ENCODE peak calls at places on chromosomes 13 and 19, in five cellular contexts. One of them, this sample, is unnamed. For H3K4me1, the result is how much of the 10 kb centered on the place peaks cover.

GRCh38 chr13:30145709-30146367 is 161.5 kb downstream of the KATNAL1 start:
- DNase-seq in IMR-90: no peak
- DNase-seq in esophagus squamous epithelium: no peak
- DNase-seq in A549: no peak
- DNase-seq in body of pancreas: no peak
- DNase-seq in this sample: no peak

GRCh38 chr13:48078251-48078656 is 16.6 kb downstream of the MED4 start:
- DNase-seq in body of pancreas: no peak
- DNase-seq in esophagus squamous epithelium: no peak
- DNase-seq in A549: peak
- DNase-seq in IMR-90: no peak
- DNase-seq in this sample: no peak

GRCh38 chr19:40467007-40467565 is 285 bp downstream of the SPTBN4 start:
- DNase-seq in body of pancreas: peak
- DNase-seq in esophagus squamous epithelium: no peak
- DNase-seq in A549: no peak
- DNase-seq in IMR-90: no peak
- DNase-seq in this sample: no peak

GRCh38 chr13:65889368-65889767 is 1340.8 kb downstream of the PCDH9 start:
- DNase-seq in esophagus squamous epithelium: no peak
- DNase-seq in body of pancreas: no peak
- DNase-seq in A549: no peak
- DNase-seq in IMR-90: peak
- DNase-seq in this sample: no peak

GRCh38 chr13:71374471-71375041 is 492.4 kb downstream of the DACH1 start:
- DNase-seq in esophagus squamous epithelium: no peak
- DNase-seq in body of pancreas: no peak
- DNase-seq in A549: no peak
- DNase-seq in IMR-90: no peak
- DNase-seq in this sample: no peak

GRCh38 chr13:73708393-73708985 is 425.7 kb downstream of the KLF12 start:
- DNase-seq in body of pancreas: peak
- DNase-seq in esophagus squamous epithelium: no peak
- DNase-seq in A549: peak
- DNase-seq in IMR-90: peak
- DNase-seq in this sample: peak

GRCh38 chr19:30224689-30225606 is 147.2 kb upstream of the ZNF536 start:
- DNase-seq in A549: peak
- DNase-seq in body of pancreas: no peak
- DNase-seq in IMR-90: no peak
- DNase-seq in esophagus squamous epithelium: no peak
- DNase-seq in this sample: peak

GRCh38 chr19:1942078-1942933 is 1.3 kb downstream of the CSNK1G2 start:
- DNase-seq in IMR-90: peak
- DNase-seq in esophagus squamous epithelium: peak
- DNase-seq in A549: peak
- DNase-seq in body of pancreas: peak
- DNase-seq in this sample: peak

GRCh38 chr19:5099822-5100221 is 130.9 kb downstream of the KDM4B start:
- DNase-seq in IMR-90: no peak
- DNase-seq in A549: no peak
- DNase-seq in body of pancreas: no peak
- DNase-seq in esophagus squamous epithelium: no peak
- DNase-seq in this sample: no peak

GRCh38 chr19:2483484-2484151 is 7.7 kb downstream of the GADD45B start:
- DNase-seq in esophagus squamous epithelium: no peak
- DNase-seq in IMR-90: no peak
- DNase-seq in A549: no peak
- DNase-seq in body of pancreas: no peak
- DNase-seq in this sample: no peak

GRCh38 chr19:10712041-10712440 is 5.8 kb upstream of the DNM2 start:
- DNase-seq in esophagus squamous epithelium: no peak
- DNase-seq in IMR-90: no peak
- DNase-seq in body of pancreas: no peak
- DNase-seq in A549: no peak
- DNase-seq in this sample: no peak

GRCh38 chr13:51819544-51819943 is 15.6 kb upstream of the DHRS12 start:
- DNase-seq in esophagus squamous epithelium: no peak
- DNase-seq in IMR-90: no peak
- DNase-seq in A549: no peak
- DNase-seq in body of pancreas: no peak
- DNase-seq in this sample: no peak

GRCh38 chr19:14612657-14613056 is 29.8 kb downstream of the CLEC17A start:
- DNase-seq in esophagus squamous epithelium: no peak
- DNase-seq in body of pancreas: no peak
- DNase-seq in IMR-90: no peak
- DNase-seq in A549: no peak
- DNase-seq in this sample: no peak

GRCh38 chr19:41407271-41407670 is 9.7 kb downstream of the BCKDHA start:
- DNase-seq in A549: no peak
- DNase-seq in body of pancreas: no peak
- DNase-seq in IMR-90: no peak
- DNase-seq in esophagus squamous epithelium: no peak
- DNase-seq in this sample: peak

GRCh38 chr19:55687281-55688172 is 12.5 kb downstream of the EPN1 start:
- DNase-seq in body of pancreas: no peak
- DNase-seq in esophagus squamous epithelium: no peak
- DNase-seq in A549: no peak
- DNase-seq in IMR-90: no peak
- DNase-seq in this sample: no peak

GRCh38 chr13:50131998-50132936 is 117.0 kb downstream of the KCNRG start:
- DNase-seq in esophagus squamous epithelium: no peak
- DNase-seq in IMR-90: no peak
- DNase-seq in body of pancreas: no peak
- DNase-seq in A549: no peak
- DNase-seq in this sample: no peak

GRCh38 chr19:50975766-50976165 is 6.4 kb upstream of the KLK6 start:
- DNase-seq in body of pancreas: no peak
- DNase-seq in IMR-90: no peak
- DNase-seq in A549: peak
- DNase-seq in esophagus squamous epithelium: no peak
- DNase-seq in this sample: peak

GRCh38 chr19:29364224-29364726 is 151.3 kb upstream of the UQCRFS1 start:
- DNase-seq in body of pancreas: no peak
- DNase-seq in IMR-90: no peak
- DNase-seq in esophagus squamous epithelium: no peak
- DNase-seq in A549: no peak
- DNase-seq in this sample: no peak

GRCh38 chr13:45224181-45224580 is 23.3 kb upstream of the KCTD4 start:
- DNase-seq in body of pancreas: no peak
- DNase-seq in IMR-90: peak
- DNase-seq in A549: no peak
- DNase-seq in esophagus squamous epithelium: no peak
- DNase-seq in this sample: no peak

GRCh38 chr19:29878973-29879654 is 62.9 kb upstream of the URI1 start:
- DNase-seq in A549: peak
- DNase-seq in IMR-90: peak
- DNase-seq in esophagus squamous epithelium: no peak
- DNase-seq in body of pancreas: no peak
- DNase-seq in this sample: peak

GRCh38 chr13:62162860-62163259 is 747.2 kb upstream of the PCDH20 start:
- DNase-seq in body of pancreas: no peak
- DNase-seq in A549: no peak
- DNase-seq in IMR-90: no peak
- DNase-seq in esophagus squamous epithelium: no peak
- DNase-seq in this sample: no peak

GRCh38 chr19:48681127-48681470 is 8.3 kb upstream of the NTN5 start:
- DNase-seq in esophagus squamous epithelium: no peak
- DNase-seq in A549: no peak
- DNase-seq in IMR-90: peak
- DNase-seq in body of pancreas: no peak
- DNase-seq in this sample: no peak

GRCh38 chr19:48685583-48685982 is 10.2 kb upstream of the FUT2 start:
- DNase-seq in IMR-90: no peak
- DNase-seq in A549: no peak
- DNase-seq in body of pancreas: no peak
- DNase-seq in esophagus squamous epithelium: no peak
- DNase-seq in this sample: peak

GRCh38 chr19:48686103-48686502 is 9.7 kb upstream of the FUT2 start:
- DNase-seq in IMR-90: no peak
- DNase-seq in A549: no peak
- DNase-seq in esophagus squamous epithelium: no peak
- DNase-seq in body of pancreas: no peak
- DNase-seq in this sample: no peak

GRCh38 chr19:48680436-48681126 is 7.8 kb upstream of the NTN5 start:
- DNase-seq in body of pancreas: no peak
- DNase-seq in IMR-90: no peak
- DNase-seq in A549: no peak
- DNase-seq in esophagus squamous epithelium: no peak
- DNase-seq in this sample: no peak

DNA sequence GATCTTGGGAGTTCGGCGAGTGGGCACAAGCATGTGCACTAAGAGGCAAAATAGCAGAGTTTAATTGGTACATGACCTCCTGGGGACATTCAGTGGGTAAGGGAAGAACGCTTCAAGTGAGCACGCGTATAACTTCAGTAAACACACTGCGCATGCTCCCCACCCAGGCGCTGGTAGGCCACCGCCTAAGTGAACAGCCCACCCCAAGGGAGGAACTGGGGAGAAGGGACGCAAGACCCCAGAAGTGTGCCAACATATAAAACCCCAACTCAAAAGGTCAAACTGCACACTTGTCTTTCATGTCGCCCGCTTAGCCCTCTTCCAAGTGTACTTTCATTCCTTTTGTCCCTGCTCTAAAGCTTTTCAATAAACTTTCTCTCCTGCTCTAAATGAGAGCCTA is 10.5 kb upstream of the NTN5 start:
- DNase-seq in A549: no peak
- DNase-seq in IMR-90: peak
- DNase-seq in esophagus squamous epithelium: no peak
- DNase-seq in body of pancreas: no peak
- DNase-seq in this sample: peak
- TF ChIP-seq POLR2A in A549: no peak
- TF ChIP-seq POLR2A in IMR-90: no peak
- TF ChIP-seq POLR2A in esophagus squamous epithelium: no peak
- TF ChIP-seq POLR2A in body of pancreas: no peak
- TF ChIP-seq POLR2A in this sample: no peak

GRCh38 chr19:872266-872951 is 12.9 kb downstream of the CFD start:
- DNase-seq in IMR-90: peak
- DNase-seq in body of pancreas: no peak
- DNase-seq in esophagus squamous epithelium: peak
- DNase-seq in A549: no peak
- DNase-seq in this sample: no peak

GRCh38 chr19:873084-874019 is 13.9 kb downstream of the CFD start:
- DNase-seq in body of pancreas: no peak
- DNase-seq in IMR-90: peak
- DNase-seq in esophagus squamous epithelium: peak
- DNase-seq in A549: no peak
- DNase-seq in this sample: no peak

GRCh38 chr19:876780-877314 is 16.1 kb downstream of the MED16 start:
- DNase-seq in A549: no peak
- DNase-seq in body of pancreas: no peak
- DNase-seq in esophagus squamous epithelium: no peak
- DNase-seq in IMR-90: no peak
- DNase-seq in this sample: no peak

GRCh38 chr19:876089-876488 is 16.6 kb downstream of the CFD start:
- DNase-seq in esophagus squamous epithelium: no peak
- DNase-seq in IMR-90: no peak
- DNase-seq in body of pancreas: no peak
- DNase-seq in A549: no peak
- DNase-seq in this sample: no peak

DNA sequence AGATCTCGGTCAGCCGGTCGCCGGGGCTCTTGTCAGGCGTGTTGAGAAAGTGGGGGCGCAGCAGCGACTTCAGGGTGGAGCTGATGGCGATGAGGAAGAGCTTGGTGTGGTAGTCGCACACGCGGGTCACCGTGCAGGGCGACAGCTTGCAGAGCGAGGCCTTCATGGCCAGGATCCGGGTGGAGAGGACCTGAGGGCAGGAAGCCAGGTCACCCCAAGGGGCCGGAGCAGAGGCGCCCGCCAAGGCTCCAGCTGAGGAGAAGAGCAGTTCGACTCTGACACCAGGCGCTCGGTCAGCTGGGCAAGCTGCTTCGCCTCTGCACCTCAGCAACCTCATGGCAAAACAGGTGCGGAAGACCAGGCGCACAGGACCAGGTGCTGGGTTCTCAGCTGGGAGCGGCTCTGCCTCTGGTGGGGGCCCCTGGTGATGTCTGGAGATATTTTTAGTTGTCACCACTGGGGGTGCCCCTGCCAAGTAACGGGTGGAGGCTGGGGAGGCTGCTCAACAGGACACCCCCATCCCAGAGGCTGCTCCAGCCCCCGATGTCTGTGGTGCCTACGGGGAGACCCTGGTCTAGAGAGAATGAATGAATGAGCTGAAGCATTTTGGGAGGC is 15.9 kb downstream of the CFD start:
- DNase-seq in A549: no peak
- DNase-seq in esophagus squamous epithelium: no peak
- DNase-seq in IMR-90: no peak
- DNase-seq in body of pancreas: no peak
- DNase-seq in this sample: no peak
- TF ChIP-seq CTCF in A549: no peak
- TF ChIP-seq CTCF in esophagus squamous epithelium: no peak
- TF ChIP-seq CTCF in IMR-90: no peak
- TF ChIP-seq CTCF in body of pancreas: no peak
- TF ChIP-seq CTCF in this sample: no peak

GRCh38 chr13:28429685-28430290 is 65.1 kb downstream of the FLT1 start:
- DNase-seq in IMR-90: peak
- DNase-seq in body of pancreas: no peak
- DNase-seq in esophagus squamous epithelium: no peak
- DNase-seq in A549: no peak
- DNase-seq in this sample: no peak

GRCh38 chr13:28438067-28438466 is 56.9 kb downstream of the FLT1 start:
- DNase-seq in IMR-90: no peak
- DNase-seq in esophagus squamous epithelium: no peak
- DNase-seq in A549: no peak
- DNase-seq in body of pancreas: no peak
- DNase-seq in this sample: no peak

GRCh38 chr13:28429096-28429495 is 65.8 kb downstream of the FLT1 start:
- DNase-seq in body of pancreas: no peak
- DNase-seq in esophagus squamous epithelium: no peak
- DNase-seq in IMR-90: no peak
- DNase-seq in A549: no peak
- DNase-seq in this sample: no peak

GRCh38 chr13:28438598-28439334 is 56.2 kb downstream of the FLT1 start:
- DNase-seq in body of pancreas: no peak
- DNase-seq in IMR-90: no peak
- DNase-seq in A549: no peak
- DNase-seq in esophagus squamous epithelium: no peak
- DNase-seq in this sample: no peak

DNA sequence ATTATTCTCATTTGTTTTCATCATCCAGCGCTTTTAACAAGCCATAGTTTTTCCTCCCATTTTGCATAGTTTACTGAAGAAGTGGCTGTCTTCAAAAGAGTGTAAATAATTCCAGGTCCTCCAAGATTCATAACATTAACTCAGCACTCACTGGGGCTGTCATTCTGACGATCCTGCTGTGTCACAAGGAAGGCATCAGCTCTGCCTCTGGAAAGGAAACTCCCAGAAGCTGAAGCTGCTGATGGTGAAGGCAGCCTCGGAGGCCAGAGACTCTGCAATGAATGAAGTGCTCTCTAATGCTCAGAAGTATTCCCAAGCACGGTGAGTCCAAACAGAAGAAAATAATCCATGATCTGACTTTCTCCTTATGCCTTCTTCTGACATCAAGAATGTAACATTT is 60.0 kb downstream of the FLT1 start:
- DNase-seq in body of pancreas: no peak
- DNase-seq in esophagus squamous epithelium: no peak
- DNase-seq in IMR-90: peak
- DNase-seq in A549: no peak
- DNase-seq in this sample: no peak
- H3K4me1 ChIP-seq in body of pancreas: under half
- H3K4me1 ChIP-seq in esophagus squamous epithelium: under half
- H3K4me1 ChIP-seq in IMR-90: under half
- H3K4me1 ChIP-seq in A549: under half
- H3K4me1 ChIP-seq in this sample: under half

GRCh38 chr13:20566917-20567755 is at the start of gene IFT88:
- DNase-seq in body of pancreas: peak
- DNase-seq in A549: peak
- DNase-seq in IMR-90: peak
- DNase-seq in esophagus squamous epithelium: peak
- DNase-seq in this sample: peak
- TF ChIP-seq POLR2A in body of pancreas: peak
- TF ChIP-seq POLR2A in A549: peak
- TF ChIP-seq POLR2A in IMR-90: peak
- TF ChIP-seq POLR2A in esophagus squamous epithelium: no peak
- TF ChIP-seq POLR2A in this sample: peak